ENCODE peak calls at places on chromosomes 5 and 9, in five cellular contexts. K is psoas muscle; L is Karpas-422; Q is effector memory CD4-positive, alpha-beta T cell; V is ovary. I is an unnamed sample.
A peak's percentile ranks its signal among the peaks of the same experiment; 100 is the strongest.

GRCh38 chr5:127976991-127977717 is 106.4 kb upstream of the SLC12A2 start:
- DNase-seq in K (no peak), L (peak; percentile 69), Q (no peak), V (no peak), I (no peak)

GRCh38 chr5:158682631-158683030 is 417.1 kb downstream of the EBF1 start:
- DNase-seq in K (no peak), L (no peak), Q (no peak), V (no peak), I (no peak)

GRCh38 chr9:71685394-71685793 is 82.9 kb downstream of the CEMIP2 start:
- DNase-seq in K (no peak), L (no peak), Q (peak; percentile 43), V (no peak), I (no peak)

GRCh38 chr9:15018238-15018637 is 108.0 kb upstream of the FREM1 start:
- DNase-seq in K (no peak), L (no peak), Q (no peak), V (no peak), I (no peak)

GRCh38 chr9:73269430-73270101 is 117.9 kb downstream of the ANXA1 start:
- DNase-seq in K (no peak), L (no peak), Q (no peak), V (no peak), I (no peak)

GRCh38 chr5:10441992-10442435 is 335 bp downstream of the ROPN1L start:
- DNase-seq in K (no peak), L (no peak), Q (no peak), V (no peak), I (no peak)

GRCh38 chr5:1548702-1549523 is 25.2 kb upstream of the LPCAT1 start:
- DNase-seq in K (no peak), L (no peak), Q (no peak), V (no peak), I (peak; percentile 63)

GRCh38 chr5:79133121-79133656 is 21.6 kb downstream of the BHMT start:
- DNase-seq in K (no peak), L (peak; percentile 82), Q (no peak), V (no peak), I (no peak)

GRCh38 chr9:115306860-115307259 is 188.9 kb upstream of the TNC start:
- DNase-seq in K (no peak), L (no peak), Q (no peak), V (no peak), I (no peak)

GRCh38 chr5:3163626-3164025 is 412.1 kb upstream of the IRX2 start:
- DNase-seq in K (no peak), L (no peak), Q (no peak), V (no peak), I (no peak)

GRCh38 chr9:34332370-34332964 is 3.1 kb downstream of the NUDT2 start:
- DNase-seq in K (no peak), L (peak; percentile 77), Q (no peak), V (no peak), I (no peak)

GRCh38 chr9:100474950-100475276 is 2.0 kb downstream of the TMEFF1 start:
- DNase-seq in K (no peak), L (no peak), Q (no peak), V (no peak), I (no peak)

GRCh38 chr9:95513722-95514121 is 3.0 kb downstream of the PTCH1 start:
- DNase-seq in K (no peak), L (no peak), Q (no peak), V (no peak), I (no peak)

GRCh38 chr5:42889311-42889933 is 77.7 kb upstream of the SELENOP start:
- DNase-seq in K (peak; percentile 68), L (peak; percentile 90), Q (peak; percentile 39), V (peak; percentile 71), I (peak; percentile 64)

GRCh38 chr5:73370620-73371583 is 77.7 kb downstream of the FOXD1 start:
- DNase-seq in K (no peak), L (no peak), Q (no peak), V (no peak), I (no peak)

GRCh38 chr5:172533399-172534228 is 79.3 kb upstream of the SH3PXD2B start:
- DNase-seq in K (no peak), L (no peak), Q (no peak), V (no peak), I (peak; percentile 33)

GRCh38 chr5:134086943-134087305 is 27.6 kb upstream of the TCF7 start:
- DNase-seq in K (no peak), L (no peak), Q (peak; percentile 54), V (no peak), I (no peak)

GRCh38 chr5:14775857-14776256 is 95.7 kb downstream of the ANKH start:
- DNase-seq in K (peak; percentile 40), L (no peak), Q (no peak), V (no peak), I (peak; percentile 47)

GRCh38 chr9:4496497-4496896 is 6.2 kb downstream of the SLC1A1 start:
- DNase-seq in K (no peak), L (no peak), Q (no peak), V (no peak), I (no peak)

GRCh38 chr5:43802119-43802518 is 199.1 kb downstream of the NNT start:
- DNase-seq in K (no peak), L (no peak), Q (no peak), V (no peak), I (no peak)

GRCh38 chr5:176381423-176381822 is 7.0 kb downstream of the NOP16 start:
- DNase-seq in K (no peak), L (no peak), Q (no peak), V (no peak), I (no peak)

GRCh38 chr9:101465330-101465915 is 29.8 kb upstream of the ALDOB start:
- DNase-seq in K (no peak), L (peak; percentile 76), Q (no peak), V (no peak), I (no peak)

GRCh38 chr9:135087489-135087791 is at the start of gene OLFM1:
- DNase-seq in K (peak; percentile 79), L (no peak), Q (no peak), V (peak; percentile 81), I (peak; percentile 94)

GRCh38 chr5:88117546-88117945 is 151.1 kb downstream of the TMEM161B start:
- DNase-seq in K (no peak), L (no peak), Q (no peak), V (no peak), I (no peak)

GRCh38 chr9:90642570-90643539 is at the start of gene DIRAS2:
- DNase-seq in K (peak; percentile 24), L (no peak), Q (no peak), V (no peak), I (peak; percentile 66)

GRCh38 chr9:120366646-120367019 is 213.3 kb downstream of the CDK5RAP2 start:
- DNase-seq in K (peak; percentile 50), L (no peak), Q (no peak), V (no peak), I (no peak)

GRCh38 chr5:73968729-73969128 is 342.7 kb downstream of the ARHGEF28 start:
- DNase-seq in K (no peak), L (no peak), Q (no peak), V (no peak), I (no peak)

GRCh38 chr9:126838895-126839294 is 21.5 kb upstream of the ZBTB34 start:
- DNase-seq in K (no peak), L (no peak), Q (no peak), V (no peak), I (no peak)

GRCh38 chr5:900781-901180 is 8.1 kb downstream of the TRIP13 start:
- DNase-seq in K (no peak), L (no peak), Q (no peak), V (no peak), I (no peak)

GRCh38 chr9:108534741-108535140 is 321.0 kb downstream of the ACTL7B start:
- DNase-seq in K (no peak), L (no peak), Q (no peak), V (no peak), I (no peak)

GRCh38 chr5:80754900-80755299 is 100.1 kb upstream of the DHFR start:
- DNase-seq in K (no peak), L (peak; percentile 77), Q (no peak), V (no peak), I (no peak)

GRCh38 chr5:42592401-42592800 is 164.2 kb upstream of the CCDC152 start:
- DNase-seq in K (no peak), L (no peak), Q (no peak), V (no peak), I (no peak)

GRCh38 chr5:77306531-77306930 is 96.1 kb downstream of the PDE8B start:
- DNase-seq in K (no peak), L (no peak), Q (no peak), V (no peak), I (peak; percentile 28)

GRCh38 chr5:175288048-175288621 is 155.8 kb downstream of the DRD1 start:
- DNase-seq in K (peak; percentile 23), L (no peak), Q (no peak), V (no peak), I (no peak)

GRCh38 chr9:133642708-133643361 is 6.7 kb downstream of the DBH start:
- DNase-seq in K (no peak), L (no peak), Q (no peak), V (no peak), I (no peak)

GRCh38 chr9:82466616-82467251 is 478.2 kb downstream of the SPATA31D1 start:
- DNase-seq in K (peak; percentile 17), L (no peak), Q (no peak), V (no peak), I (no peak)

GRCh38 chr5:118554991-118555390 is 433.4 kb downstream of the DTWD2 start:
- DNase-seq in K (no peak), L (no peak), Q (no peak), V (no peak), I (no peak)

GRCh38 chr9:137814436-137814835 is 63.1 kb upstream of the CACNA1B start:
- DNase-seq in K (no peak), L (no peak), Q (no peak), V (no peak), I (no peak)
- H3K36me3 ChIP-seq in K (peaks cover 72% of the 10 kb centered on the region), L (peaks cover 32% of the 10 kb centered on the region), Q (peaks cover 58% of the 10 kb centered on the region), V (no peaks in the 10 kb centered on the region), I (peaks cover 38% of the 10 kb centered on the region)

DNA sequence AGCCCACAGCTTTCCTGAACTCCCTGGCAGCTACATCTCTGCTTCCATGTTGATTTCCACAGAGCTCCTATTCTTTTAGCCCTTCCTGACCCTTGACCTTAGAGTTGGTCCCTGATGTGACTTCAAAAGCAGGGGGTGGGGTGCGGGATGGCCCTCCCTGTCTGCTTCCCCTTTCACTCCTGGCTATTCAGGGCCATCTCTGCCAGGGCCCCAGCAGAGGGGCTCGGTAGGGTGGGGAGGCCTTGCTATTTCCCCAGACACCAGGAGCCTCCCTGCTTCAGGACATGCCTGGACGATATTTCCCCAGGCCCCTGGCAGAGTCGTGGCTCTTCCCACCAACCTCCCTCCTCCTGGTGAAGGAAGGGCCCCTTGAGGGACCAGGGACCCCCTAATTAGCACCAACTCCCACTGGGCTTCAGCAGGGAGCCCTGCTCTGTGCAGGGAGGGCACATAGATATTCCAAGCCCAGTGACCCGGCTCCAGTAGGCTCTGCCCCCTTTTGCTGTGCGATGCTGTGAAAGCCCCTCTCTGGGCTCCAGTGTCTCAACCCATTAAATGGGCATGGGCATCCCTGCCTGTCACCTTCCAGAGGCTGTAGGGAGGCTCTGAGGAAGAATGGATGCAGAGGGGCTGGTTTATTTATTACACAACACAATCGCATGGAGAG is 17.3 kb downstream of the CORO2A start:
- DNase-seq in K (no peak), L (no peak), Q (no peak), V (no peak), I (no peak)
- H3K27ac ChIP-seq in K (no peak overlapping the region), L (no peak overlapping the region), Q (no peak overlapping the region), V (no peak overlapping the region), I (no peak overlapping the region)

GRCh38 chr5:132225165-132226032 is 2.3 kb downstream of the P4HA2 start:
- DNase-seq in K (peak; percentile 74), L (no peak), Q (no peak), V (peak; percentile 61), I (peak; percentile 12)
- H3K4me1 ChIP-seq in K (peaks cover 45% of the 10 kb centered on the region), L (peaks cover 11% of the 10 kb centered on the region), Q (peaks cover 6% of the 10 kb centered on the region), V (peaks cover 10% of the 10 kb centered on the region), I (peaks cover 42% of the 10 kb centered on the region)

GRCh38 chr9:113184509-113184908 is 33.7 kb downstream of the SLC31A2 start:
- DNase-seq in K (no peak), L (no peak), Q (no peak), V (no peak), I (no peak)
- H3K36me3 ChIP-seq in K (peaks cover 100% of the 10 kb centered on the region), L (peaks cover 85% of the 10 kb centered on the region), Q (peaks cover 78% of the 10 kb centered on the region), V (no peaks in the 10 kb centered on the region), I (peaks cover 44% of the 10 kb centered on the region)